ENCODE peak calls at places on chromosomes 2 and 18, in six cellular contexts. One of them, this sample, is unnamed.

GRCh38 chr2:109703076-109703475 is 88.9 kb downstream of the SOWAHC start:
- DNase-seq in H1: no peak
- DNase-seq in fibroblast of pulmonary artery: peak; percentile 35
- DNase-seq in cardiac muscle cell: peak; percentile 47
- DNase-seq in SK-N-SH: no peak
- DNase-seq in tibial nerve: no peak
- DNase-seq in this sample: peak; percentile 33

GRCh38 chr2:137168564-137168963 is 403.2 kb downstream of the THSD7B start:
- DNase-seq in H1: no peak
- DNase-seq in fibroblast of pulmonary artery: peak; percentile 15
- DNase-seq in cardiac muscle cell: no peak
- DNase-seq in SK-N-SH: no peak
- DNase-seq in tibial nerve: no peak
- DNase-seq in this sample: no peak

GRCh38 chr2:160694631-160695030 is 201.0 kb upstream of the RBMS1 start:
- DNase-seq in H1: no peak
- DNase-seq in fibroblast of pulmonary artery: no peak
- DNase-seq in cardiac muscle cell: no peak
- DNase-seq in SK-N-SH: no peak
- DNase-seq in tibial nerve: no peak
- DNase-seq in this sample: no peak

GRCh38 chr2:26849056-26850001 is 1.4 kb downstream of the DPYSL5 start:
- DNase-seq in H1: no peak
- DNase-seq in fibroblast of pulmonary artery: no peak
- DNase-seq in cardiac muscle cell: no peak
- DNase-seq in SK-N-SH: peak; percentile 85
- DNase-seq in tibial nerve: no peak
- DNase-seq in this sample: no peak

GRCh38 chr2:134070281-134070731 is 183.6 kb upstream of the MGAT5 start:
- DNase-seq in H1: no peak
- DNase-seq in fibroblast of pulmonary artery: no peak
- DNase-seq in cardiac muscle cell: no peak
- DNase-seq in SK-N-SH: no peak
- DNase-seq in tibial nerve: no peak
- DNase-seq in this sample: peak; percentile 8

GRCh38 chr18:48702346-48703032 is 163.7 kb downstream of the CTIF start:
- DNase-seq in H1: no peak
- DNase-seq in fibroblast of pulmonary artery: no peak
- DNase-seq in cardiac muscle cell: no peak
- DNase-seq in SK-N-SH: no peak
- DNase-seq in tibial nerve: no peak
- DNase-seq in this sample: no peak

GRCh38 chr2:219116776-219117646 is 43.6 kb downstream of the NHEJ1 start:
- DNase-seq in H1: no peak
- DNase-seq in fibroblast of pulmonary artery: no peak
- DNase-seq in cardiac muscle cell: no peak
- DNase-seq in SK-N-SH: no peak
- DNase-seq in tibial nerve: no peak
- DNase-seq in this sample: no peak

GRCh38 chr2:37781028-37781427 is 109.6 kb upstream of the CDC42EP3 start:
- DNase-seq in H1: no peak
- DNase-seq in fibroblast of pulmonary artery: peak; percentile 60
- DNase-seq in cardiac muscle cell: peak; percentile 57
- DNase-seq in SK-N-SH: no peak
- DNase-seq in tibial nerve: no peak
- DNase-seq in this sample: peak; percentile 43

GRCh38 chr2:197414039-197414438 is 20.8 kb downstream of the SF3B1 start:
- DNase-seq in H1: no peak
- DNase-seq in fibroblast of pulmonary artery: no peak
- DNase-seq in cardiac muscle cell: no peak
- DNase-seq in SK-N-SH: no peak
- DNase-seq in tibial nerve: no peak
- DNase-seq in this sample: no peak

GRCh38 chr2:204871246-204871953 is 326.1 kb downstream of the PARD3B start:
- DNase-seq in H1: no peak
- DNase-seq in fibroblast of pulmonary artery: peak; percentile 75
- DNase-seq in cardiac muscle cell: peak; percentile 66
- DNase-seq in SK-N-SH: peak; percentile 23
- DNase-seq in tibial nerve: no peak
- DNase-seq in this sample: peak; percentile 75

GRCh38 chr2:239307921-239308620 is 92.7 kb downstream of the HDAC4 start:
- DNase-seq in H1: no peak
- DNase-seq in fibroblast of pulmonary artery: no peak
- DNase-seq in cardiac muscle cell: no peak
- DNase-seq in SK-N-SH: no peak
- DNase-seq in tibial nerve: no peak
- DNase-seq in this sample: no peak

GRCh38 chr2:25851740-25852503 is 26.4 kb downstream of the ASXL2 start:
- DNase-seq in H1: no peak
- DNase-seq in fibroblast of pulmonary artery: peak; percentile 93
- DNase-seq in cardiac muscle cell: peak; percentile 92
- DNase-seq in SK-N-SH: peak; percentile 63
- DNase-seq in tibial nerve: no peak
- DNase-seq in this sample: peak; percentile 93

GRCh38 chr2:75570948-75571729 is 10.4 kb upstream of the EVA1A start:
- DNase-seq in H1: no peak
- DNase-seq in fibroblast of pulmonary artery: no peak
- DNase-seq in cardiac muscle cell: peak; percentile 46
- DNase-seq in SK-N-SH: no peak
- DNase-seq in tibial nerve: no peak
- DNase-seq in this sample: no peak

GRCh38 chr18:9608728-9609127 is 5.6 kb downstream of the PPP4R1 start:
- DNase-seq in H1: no peak
- DNase-seq in fibroblast of pulmonary artery: no peak
- DNase-seq in cardiac muscle cell: no peak
- DNase-seq in SK-N-SH: no peak
- DNase-seq in tibial nerve: no peak
- DNase-seq in this sample: no peak

GRCh38 chr2:172745636-172746035 is 10.0 kb downstream of the RAPGEF4 start:
- DNase-seq in H1: no peak
- DNase-seq in fibroblast of pulmonary artery: peak; percentile 24
- DNase-seq in cardiac muscle cell: no peak
- DNase-seq in SK-N-SH: no peak
- DNase-seq in tibial nerve: no peak
- DNase-seq in this sample: peak; percentile 19

GRCh38 chr2:36399050-36399449 is 43.5 kb downstream of the CRIM1 start:
- DNase-seq in H1: no peak
- DNase-seq in fibroblast of pulmonary artery: peak; percentile 51
- DNase-seq in cardiac muscle cell: no peak
- DNase-seq in SK-N-SH: no peak
- DNase-seq in tibial nerve: no peak
- DNase-seq in this sample: no peak

GRCh38 chr2:127416486-127417001 is 1.7 kb upstream of the PROC start:
- DNase-seq in H1: no peak
- DNase-seq in fibroblast of pulmonary artery: no peak
- DNase-seq in cardiac muscle cell: no peak
- DNase-seq in SK-N-SH: no peak
- DNase-seq in tibial nerve: no peak
- DNase-seq in this sample: no peak

GRCh38 chr18:68152770-68153169 is 562.1 kb downstream of the TMX3 start:
- DNase-seq in H1: peak; percentile 60
- DNase-seq in fibroblast of pulmonary artery: no peak
- DNase-seq in cardiac muscle cell: no peak
- DNase-seq in SK-N-SH: no peak
- DNase-seq in tibial nerve: no peak
- DNase-seq in this sample: no peak

GRCh38 chr2:200471324-200471848 is 38.5 kb downstream of the KCTD18 start:
- DNase-seq in H1: no peak
- DNase-seq in fibroblast of pulmonary artery: peak; percentile 44
- DNase-seq in cardiac muscle cell: peak; percentile 34
- DNase-seq in SK-N-SH: peak; percentile 71
- DNase-seq in tibial nerve: no peak
- DNase-seq in this sample: peak; percentile 38

GRCh38 chr2:62774555-62775366 is 69.2 kb downstream of the EHBP1 start:
- DNase-seq in H1: no peak
- DNase-seq in fibroblast of pulmonary artery: peak; percentile 70
- DNase-seq in cardiac muscle cell: peak; percentile 62
- DNase-seq in SK-N-SH: peak; percentile 19
- DNase-seq in tibial nerve: no peak
- DNase-seq in this sample: peak; percentile 75

GRCh38 chr2:10059016-10059351 is 15.6 kb downstream of the KLF11 start:
- DNase-seq in H1: no peak
- DNase-seq in fibroblast of pulmonary artery: no peak
- DNase-seq in cardiac muscle cell: no peak
- DNase-seq in SK-N-SH: no peak
- DNase-seq in tibial nerve: no peak
- DNase-seq in this sample: no peak

DNA sequence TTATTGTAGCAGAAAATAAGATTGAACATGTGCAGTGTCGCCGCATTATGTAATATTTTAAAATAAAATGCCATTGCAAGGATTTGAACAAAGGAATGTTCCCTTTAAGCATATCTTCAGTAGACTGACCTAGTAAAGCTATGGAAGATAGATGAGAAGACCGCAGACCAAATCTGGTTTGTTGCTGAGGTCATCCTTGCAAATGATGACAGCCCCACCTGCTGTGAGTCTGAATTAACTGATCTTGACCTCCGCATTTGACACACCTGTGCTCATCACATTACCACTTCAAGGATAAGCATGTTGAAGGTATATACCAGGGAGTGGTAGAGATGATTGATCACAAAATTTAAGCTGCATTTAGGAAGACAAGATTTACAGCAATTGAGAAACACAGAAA is 96.2 kb downstream of the NYAP2 start:
- DNase-seq in H1: no peak
- DNase-seq in fibroblast of pulmonary artery: no peak
- DNase-seq in cardiac muscle cell: no peak
- DNase-seq in SK-N-SH: no peak
- DNase-seq in tibial nerve: no peak
- DNase-seq in this sample: no peak
- TF ChIP-seq CTCF in H1: no peak
- TF ChIP-seq CTCF in fibroblast of pulmonary artery: no peak
- TF ChIP-seq CTCF in cardiac muscle cell: no peak
- TF ChIP-seq CTCF in SK-N-SH: no peak
- TF ChIP-seq CTCF in tibial nerve: no peak
- TF ChIP-seq CTCF in this sample: no peak

GRCh38 chr2:212537311-212538155 is 1.1 kb downstream of the ERBB4 start:
- DNase-seq in H1: peak; percentile 75
- DNase-seq in fibroblast of pulmonary artery: peak; percentile 20
- DNase-seq in cardiac muscle cell: peak; percentile 36
- DNase-seq in SK-N-SH: peak; percentile 69
- DNase-seq in tibial nerve: peak; percentile 12
- DNase-seq in this sample: peak; percentile 9
- H3K4me3 ChIP-seq in H1: peak overlapping the region; percentile 64
- H3K4me3 ChIP-seq in fibroblast of pulmonary artery: peak overlapping the region; percentile 60
- H3K4me3 ChIP-seq in cardiac muscle cell: peak overlapping the region; percentile 96
- H3K4me3 ChIP-seq in SK-N-SH: peak overlapping the region; percentile 72
- H3K4me3 ChIP-seq in tibial nerve: peak overlapping the region; percentile 55
- H3K4me3 ChIP-seq in this sample: peak overlapping the region; percentile 33

GRCh38 chr2:18889565-18890332 is 300.4 kb upstream of the NT5C1B start:
- DNase-seq in H1: no peak
- DNase-seq in fibroblast of pulmonary artery: no peak
- DNase-seq in cardiac muscle cell: no peak
- DNase-seq in SK-N-SH: no peak
- DNase-seq in tibial nerve: no peak
- DNase-seq in this sample: no peak

GRCh38 chr2:18885457-18885856 is 296.1 kb upstream of the NT5C1B start:
- DNase-seq in H1: no peak
- DNase-seq in fibroblast of pulmonary artery: no peak
- DNase-seq in cardiac muscle cell: no peak
- DNase-seq in SK-N-SH: no peak
- DNase-seq in tibial nerve: no peak
- DNase-seq in this sample: no peak

DNA sequence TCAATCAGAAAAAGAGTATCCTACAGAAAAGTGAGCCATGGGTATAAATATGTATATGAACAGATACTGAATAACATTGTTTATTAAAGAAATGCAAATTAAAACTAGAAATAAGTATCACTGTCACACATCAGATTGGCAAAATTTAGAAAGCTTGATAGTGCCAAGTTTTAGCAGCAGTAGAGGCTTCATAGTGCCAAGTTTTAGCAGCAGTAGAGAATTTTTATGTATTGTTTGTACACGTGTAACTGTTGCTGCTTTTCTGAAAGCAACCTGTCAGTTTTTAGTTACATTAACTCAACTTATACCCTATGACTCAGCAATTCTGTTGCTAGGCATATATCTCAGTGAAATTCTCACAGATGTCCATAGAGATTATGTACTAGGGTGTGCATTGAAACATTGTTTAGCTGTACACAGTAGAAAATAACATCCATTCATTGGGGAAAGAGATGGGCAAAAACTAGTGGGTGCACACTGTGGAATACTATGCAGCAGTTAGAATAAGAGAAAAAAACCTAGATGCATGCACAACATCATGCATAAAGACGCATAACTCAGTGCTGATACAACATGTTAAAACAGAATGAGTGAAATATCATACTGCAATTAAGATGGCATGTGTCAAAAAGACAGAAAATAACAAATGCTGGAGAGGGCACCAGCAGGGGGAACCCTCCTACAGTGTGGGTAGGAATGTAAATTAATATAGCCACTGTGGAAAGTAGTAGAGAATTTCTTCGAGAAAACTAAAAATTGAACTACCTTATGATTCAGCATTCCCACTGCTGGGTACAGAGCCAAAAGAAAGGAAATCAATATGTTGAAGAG is 294.5 kb upstream of the NT5C1B start:
- DNase-seq in H1: no peak
- DNase-seq in fibroblast of pulmonary artery: peak; percentile 62
- DNase-seq in cardiac muscle cell: peak; percentile 41
- DNase-seq in SK-N-SH: no peak
- DNase-seq in tibial nerve: no peak
- DNase-seq in this sample: peak; percentile 40
- TF ChIP-seq CTCF in H1: peak; percentile 49
- TF ChIP-seq CTCF in fibroblast of pulmonary artery: peak; percentile 60
- TF ChIP-seq CTCF in cardiac muscle cell: peak; percentile 39
- TF ChIP-seq CTCF in SK-N-SH: peak; percentile 58
- TF ChIP-seq CTCF in tibial nerve: no peak
- TF ChIP-seq CTCF in this sample: peak; percentile 49

GRCh38 chr18:21742323-21742687 is 1.7 kb downstream of the MIB1 start:
- DNase-seq in H1: no peak
- DNase-seq in fibroblast of pulmonary artery: peak; percentile 11
- DNase-seq in cardiac muscle cell: no peak
- DNase-seq in SK-N-SH: no peak
- DNase-seq in tibial nerve: no peak
- DNase-seq in this sample: no peak

GRCh38 chr18:21745234-21745633 is 4.6 kb downstream of the MIB1 start:
- DNase-seq in H1: no peak
- DNase-seq in fibroblast of pulmonary artery: no peak
- DNase-seq in cardiac muscle cell: no peak
- DNase-seq in SK-N-SH: no peak
- DNase-seq in tibial nerve: no peak
- DNase-seq in this sample: no peak

GRCh38 chr18:21743166-21743831 is 2.7 kb downstream of the MIB1 start:
- DNase-seq in H1: no peak
- DNase-seq in fibroblast of pulmonary artery: no peak
- DNase-seq in cardiac muscle cell: no peak
- DNase-seq in SK-N-SH: no peak
- DNase-seq in tibial nerve: no peak
- DNase-seq in this sample: no peak

GRCh38 chr18:21747764-21748693 is 7.4 kb downstream of the MIB1 start:
- DNase-seq in H1: no peak
- DNase-seq in fibroblast of pulmonary artery: no peak
- DNase-seq in cardiac muscle cell: no peak
- DNase-seq in SK-N-SH: peak; percentile 37
- DNase-seq in tibial nerve: no peak
- DNase-seq in this sample: no peak

DNA sequence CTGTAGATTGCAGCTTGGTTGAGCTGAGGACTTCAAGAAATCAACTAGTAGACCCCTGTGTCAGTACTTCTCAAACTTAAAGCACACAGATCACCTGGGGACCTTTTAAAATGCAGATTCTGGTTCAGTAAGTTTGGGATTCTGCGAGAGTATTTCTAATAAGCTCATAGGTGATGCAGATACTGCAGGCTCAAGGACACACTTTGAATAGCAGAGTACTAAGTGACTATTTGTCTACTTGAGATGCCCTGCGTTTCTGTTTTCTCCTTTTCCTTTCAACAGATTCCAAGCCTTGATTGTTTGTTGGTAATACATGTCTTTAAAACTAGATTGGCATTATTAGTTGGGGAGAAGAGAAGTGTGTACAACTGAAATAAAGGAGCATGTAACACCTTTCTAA is 6.7 kb downstream of the MIB1 start:
- DNase-seq in H1: no peak
- DNase-seq in fibroblast of pulmonary artery: no peak
- DNase-seq in cardiac muscle cell: no peak
- DNase-seq in SK-N-SH: no peak
- DNase-seq in tibial nerve: no peak
- DNase-seq in this sample: no peak
- H3K4me3 ChIP-seq in H1: no peak overlapping the region
- H3K4me3 ChIP-seq in fibroblast of pulmonary artery: no peak overlapping the region
- H3K4me3 ChIP-seq in cardiac muscle cell: no peak overlapping the region
- H3K4me3 ChIP-seq in SK-N-SH: no peak overlapping the region
- H3K4me3 ChIP-seq in tibial nerve: no peak overlapping the region
- H3K4me3 ChIP-seq in this sample: no peak overlapping the region